ENCODE peak calls at places on chromosomes 13 and 19, in ten cellular contexts. N is stimulated activated CD4-positive, alpha-beta T cell treated with anti-CD3 and anti-CD28 coated beads, TNF-alpha, amount 100 ng/mL, for 48 hours; G is Daoy; K is GF-D8; Q is omental fat pad; O is right atrium auricular region; C is anterior cingulate cortex; R is AG08395; X is NCI-H1436 treated with DMSO at 0.1 percent for 48 hours; U is progenitor cell of endocrine pancreas. T is an unnamed sample.

GRCh38 chr13:27117158-27117557 is 54.5 kb downstream of the USP12 start:
- DNase-seq in C (no peak), G (no peak), R (no peak), N (no peak), U (no peak), X (no peak), O (no peak), Q (no peak), K (no peak), T (no peak)

GRCh38 chr13:48578516-48579166 is 45.8 kb upstream of the RCBTB2 start:
- DNase-seq in R (no peak), K (no peak), O (no peak), X (no peak), N (no peak), C (no peak), U (no peak), Q (no peak), G (no peak), T (no peak)

GRCh38 chr19:34994643-34995471 is 5.3 kb upstream of the GRAMD1A start:
- DNase-seq in G (peak), O (no peak), Q (no peak), K (no peak), X (no peak), U (no peak), N (no peak), C (no peak), R (no peak), T (no peak)

GRCh38 chr13:65965496-65965895 is 1264.6 kb downstream of the PCDH9 start:
- DNase-seq in K (no peak), R (peak), Q (no peak), C (no peak), G (no peak), O (no peak), N (no peak), U (no peak), X (no peak), T (no peak)

GRCh38 chr19:14603990-14604387 is 21.1 kb downstream of the CLEC17A start:
- DNase-seq in C (no peak), X (no peak), U (no peak), R (no peak), Q (no peak), N (no peak), K (no peak), G (no peak), O (no peak), T (no peak)

GRCh38 chr13:98606296-98606695 is 29.4 kb upstream of the STK24 start:
- DNase-seq in O (no peak), U (no peak), X (no peak), C (no peak), Q (no peak), N (no peak), G (no peak), K (no peak), R (no peak), T (no peak)

GRCh38 chr13:63206431-63206830 is 1790.8 kb upstream of the PCDH20 start:
- DNase-seq in C (no peak), Q (no peak), N (no peak), K (no peak), R (no peak), U (no peak), X (no peak), O (no peak), G (no peak), T (no peak)

GRCh38 chr13:25806304-25806974 is 245.4 kb downstream of the SHISA2 start:
- DNase-seq in Q (no peak), R (no peak), C (no peak), X (no peak), U (no peak), K (no peak), G (peak), O (no peak), N (no peak), T (no peak)

GRCh38 chr13:45807520-45808099 is 43.9 kb downstream of the SIAH3 start:
- DNase-seq in G (peak), C (no peak), K (peak), U (no peak), X (no peak), R (peak), N (no peak), Q (no peak), O (peak), T (no peak)

GRCh38 chr13:97953376-97953970 is at the start of gene IPO5:
- DNase-seq in U (no peak), C (no peak), X (no peak), Q (no peak), N (no peak), K (no peak), R (peak), O (no peak), G (no peak), T (no peak)

GRCh38 chr13:50130686-50131051 is 115.4 kb downstream of the KCNRG start:
- DNase-seq in O (no peak), K (no peak), R (peak), C (no peak), N (no peak), U (no peak), G (peak), X (no peak), Q (no peak), T (peak)

GRCh38 chr13:114130131-114130707 is 2.2 kb downstream of the RASA3 start:
- DNase-seq in O (no peak), K (no peak), N (no peak), G (no peak), C (no peak), U (no peak), X (no peak), R (no peak), Q (no peak), T (no peak)

GRCh38 chr19:926595-927043 is 784 bp downstream of the ARID3A start:
- DNase-seq in G (peak), U (no peak), K (peak), Q (no peak), N (no peak), C (no peak), R (no peak), X (no peak), O (peak), T (peak)

GRCh38 chr13:24241336-24241735 is 68.0 kb upstream of the C1QTNF9 start:
- DNase-seq in U (no peak), O (no peak), K (no peak), G (no peak), N (no peak), R (no peak), X (no peak), Q (no peak), C (no peak), T (no peak)

GRCh38 chr19:7419153-7419552 is 69.7 kb downstream of the PEX11G start:
- DNase-seq in Q (no peak), N (no peak), O (no peak), U (no peak), C (no peak), X (no peak), R (no peak), K (no peak), G (no peak), T (no peak)

GRCh38 chr13:114194853-114195252 is 15.8 kb downstream of the CFAP97D2 start:
- DNase-seq in X (no peak), C (no peak), N (no peak), K (no peak), R (no peak), U (no peak), Q (no peak), G (no peak), O (no peak), T (no peak)

GRCh38 chr19:54207908-54208783 is 7.5 kb downstream of the RPS9 start:
- DNase-seq in Q (peak), R (no peak), C (no peak), K (peak), O (peak), N (peak), X (no peak), U (no peak), G (peak), T (peak)

T was measured in activated effector memory CD4-positive, alpha-beta T cell treated with anti-CD3 and anti-CD28 coated beads, Interleukin-2, amount 50 U/mL, for 16 hours.